ENCODE peak calls at places on chromosomes 4 and X, in four cellular contexts. G is amniotic stem cell; O is activated CD4-positive, alpha-beta T cell treated with anti-CD3 and anti-CD28 coated beads, Interleukin-2, amount 10 ng/mL, durations not matched to agents 7 days and 5 days; V is caudate nucleus. A is an unnamed sample.

GRCh38 chr4:185343726-185344581 is 51.8 kb downstream of the LRP2BP start:
- DNase-seq in V (no peak), O (no peak), G (no peak), A (no peak)

GRCh38 chr4:135532132-135532531 is 1330.5 kb upstream of the PABPC4L start:
- DNase-seq in V (no peak), G (no peak), O (no peak), A (no peak)

GRCh38 chr4:151276787-151277557 is at the start of gene PRSS48:
- DNase-seq in V (peak; percentile 73), G (peak; percentile 6), O (peak; percentile 49), A (peak; percentile 94)

GRCh38 chrX:74422576-74423288 is 1.4 kb downstream of the SLC16A2 start:
- DNase-seq in V (peak; percentile 2), G (no peak), O (no peak), A (peak; percentile 70)

GRCh38 chr4:65798498-65799127 is 128.3 kb upstream of the EPHA5 start:
- DNase-seq in V (no peak), O (no peak), G (no peak), A (no peak)

GRCh38 chrX:110097920-110098319 is 95.0 kb downstream of the TMEM164 start:
- DNase-seq in O (no peak), V (no peak), G (no peak), A (no peak)

GRCh38 chr4:67700119-67700873 is 659 bp downstream of the UBA6 start:
- DNase-seq in V (no peak), O (peak; percentile 43), G (peak; percentile 18), A (no peak)

GRCh38 chrX:106278951-106279350 is 110.8 kb downstream of the PWWP3B start:
- DNase-seq in G (no peak), O (no peak), V (no peak), A (no peak)

GRCh38 chr4:15239866-15240265 is 188.0 kb upstream of the C1QTNF7 start:
- DNase-seq in G (no peak), O (no peak), V (no peak), A (no peak)

GRCh38 chr4:176319237-176319703 is 496 bp upstream of the SPCS3 start:
- DNase-seq in V (no peak), G (no peak), O (no peak), A (no peak)

GRCh38 chr4:182832352-182833120 is 84.7 kb downstream of the DCTD start:
- DNase-seq in V (no peak), O (no peak), G (no peak), A (no peak)

GRCh38 chr4:173735055-173735454 is 205.0 kb upstream of the HAND2 start:
- DNase-seq in G (no peak), V (no peak), O (no peak), A (no peak)

GRCh38 chr4:24583451-24584174 is 741 bp downstream of the DHX15 start:
- DNase-seq in V (peak; percentile 32), G (peak; percentile 4), O (peak; percentile 62), A (peak; percentile 3)

GRCh38 chr4:81919810-81920209 is 448.1 kb upstream of the RASGEF1B start:
- DNase-seq in O (no peak), G (no peak), V (no peak), A (no peak)

GRCh38 chr4:127783971-127784519 is 1.9 kb downstream of the HSPA4L start:
- DNase-seq in O (no peak), G (no peak), V (no peak), A (no peak)

GRCh38 chrX:47749185-47749967 is 87.3 kb upstream of the ZNF81 start:
- DNase-seq in O (no peak), V (no peak), G (no peak), A (no peak)

GRCh38 chr4:22238742-22239141 is 277.1 kb downstream of the ADGRA3 start:
- DNase-seq in O (no peak), G (no peak), V (no peak), A (no peak)

GRCh38 chr4:184329235-184330007 is 111.7 kb upstream of the ENPP6 start:
- DNase-seq in V (peak; percentile 18), G (no peak), O (no peak), A (no peak)

GRCh38 chrX:9431281-9431680 is 33.6 kb upstream of the TBL1X start:
- DNase-seq in V (no peak), G (no peak), O (no peak), A (no peak)

GRCh38 chr4:6777636-6778281 is 4.8 kb upstream of the KIAA0232 start:
- DNase-seq in O (no peak), V (no peak), G (no peak), A (no peak)

GRCh38 chr4:128649575-128650205 is 159.8 kb upstream of the JADE1 start:
- DNase-seq in V (no peak), O (no peak), G (no peak), A (peak; percentile 38)

GRCh38 chrX:133685806-133686205 is 270.5 kb upstream of the GPC4 start:
- DNase-seq in V (no peak), G (no peak), O (no peak), A (no peak)

GRCh38 chr4:77023920-77024319 is 51.9 kb downstream of the CCNI start:
- DNase-seq in O (no peak), V (no peak), G (no peak), A (no peak)

GRCh38 chr4:107349266-107349665 is 313.2 kb upstream of the DKK2 start:
- DNase-seq in G (no peak), V (no peak), O (no peak), A (peak; percentile 47)

GRCh38 chr4:159237975-159238374 is 135.1 kb downstream of the RAPGEF2 start:
- DNase-seq in G (no peak), V (no peak), O (no peak), A (no peak)

GRCh38 chr4:6974138-6974848 is 64.7 kb downstream of the TBC1D14 start:
- DNase-seq in O (peak; percentile 87), G (peak; percentile 66), V (peak; percentile 77), A (peak; percentile 95)

GRCh38 chrX:37485429-37485828 is 86.0 kb upstream of the LANCL3 start:
- DNase-seq in G (no peak), V (no peak), O (no peak), A (no peak)

GRCh38 chr4:147096667-147097604 is 151.3 kb upstream of the TTC29 start:
- DNase-seq in O (no peak), G (no peak), V (no peak), A (no peak)

GRCh38 chr4:11106190-11106589 is 322.5 kb downstream of the HS3ST1 start:
- DNase-seq in G (no peak), V (no peak), O (no peak), A (no peak)

GRCh38 chr4:118327554-118328241 is 25.1 kb downstream of the PRSS12 start:
- DNase-seq in O (no peak), V (no peak), G (no peak), A (no peak)

GRCh38 chrX:115679460-115679859 is 118.5 kb downstream of the PLS3 start:
- DNase-seq in G (no peak), O (no peak), V (no peak), A (no peak)

GRCh38 chr4:3450643-3451042 is 8.9 kb downstream of the HGFAC start:
- DNase-seq in O (no peak), V (no peak), G (no peak), A (no peak)

GRCh38 chrX:16963216-16963615 is 16.8 kb downstream of the REPS2 start:
- DNase-seq in G (no peak), O (no peak), V (no peak), A (no peak)

GRCh38 chr4:187995322-187996207 is at the start of gene ZFP42:
- DNase-seq in O (no peak), G (no peak), V (no peak), A (peak; percentile 86)

GRCh38 chr4:86892639-86892965 is 380 bp upstream of the C4orf36 start:
- DNase-seq in O (no peak), V (no peak), G (no peak), A (no peak)

A was measured in H1.